ENCODE peak calls at places on chromosomes 13 and 19, in six cellular contexts. E, F, X, K, Q and D are unnamed samples.

GRCh38 chr13:51125495-51126226 is 14.6 kb upstream of the C13orf42 start:
- DNase-seq in E (peak; percentile 76), F (peak; percentile 17), X (peak; percentile 49), K (peak; percentile 73), Q (no peak), D (peak; percentile 78)

GRCh38 chr19:27884376-27884775 is 1328.6 kb downstream of the UQCRFS1 start:
- DNase-seq in E (no peak), F (no peak), X (no peak), K (no peak), Q (no peak), D (no peak)

GRCh38 chr13:80118507-80118906 is 222.4 kb downstream of the SPRY2 start:
- DNase-seq in E (no peak), F (no peak), X (no peak), K (no peak), Q (no peak), D (no peak)

GRCh38 chr19:33401683-33402420 is 28.3 kb downstream of the CEBPG start:
- DNase-seq in E (no peak), F (no peak), X (no peak), K (no peak), Q (no peak), D (no peak)

GRCh38 chr13:48585456-48585840 is 52.6 kb upstream of the RCBTB2 start:
- DNase-seq in E (no peak), F (no peak), X (peak; percentile 31), K (peak; percentile 55), Q (no peak), D (no peak)

GRCh38 chr19:15843186-15843585 is 27.7 kb upstream of the OR10H1 start:
- DNase-seq in E (no peak), F (no peak), X (no peak), K (no peak), Q (no peak), D (no peak)

GRCh38 chr19:49596407-49596806 is 5.4 kb downstream of the PRR12 start:
- DNase-seq in E (no peak), F (no peak), X (no peak), K (no peak), Q (no peak), D (no peak)

GRCh38 chr13:39918837-39919236 is 263.4 kb downstream of the COG6 start:
- DNase-seq in E (no peak), F (no peak), X (no peak), K (no peak), Q (no peak), D (no peak)

GRCh38 chr19:54024660-54025059 is 33.2 kb downstream of the CACNG6 start:
- DNase-seq in E (no peak), F (no peak), X (no peak), K (no peak), Q (no peak), D (no peak)

GRCh38 chr19:6529937-6530384 is 865 bp upstream of the TNFSF9 start:
- DNase-seq in E (no peak), F (no peak), X (no peak), K (no peak), Q (no peak), D (no peak)

GRCh38 chr13:33318744-33319143 is 33.2 kb upstream of the STARD13 start:
- DNase-seq in E (no peak), F (no peak), X (no peak), K (no peak), Q (no peak), D (no peak)

GRCh38 chr13:94157705-94158218 is 321.7 kb downstream of the DCT start:
- DNase-seq in E (no peak), F (peak; percentile 66), X (no peak), K (peak; percentile 18), Q (no peak), D (no peak)

GRCh38 chr13:44690376-44690775 is 114.2 kb upstream of the TSC22D1 start:
- DNase-seq in E (no peak), F (no peak), X (no peak), K (no peak), Q (no peak), D (no peak)

GRCh38 chr19:40512473-40513344 is 45.9 kb downstream of the SPTBN4 start:
- DNase-seq in E (no peak), F (no peak), X (no peak), K (peak; percentile 32), Q (no peak), D (no peak)

GRCh38 chr13:59856281-59856810 is 307.4 kb downstream of the DIAPH3 start:
- DNase-seq in E (no peak), F (no peak), X (peak; percentile 12), K (no peak), Q (no peak), D (no peak)

GRCh38 chr13:30466841-30467252 is 1.1 kb upstream of the HMGB1 start:
- DNase-seq in E (peak; percentile 81), F (no peak), X (no peak), K (no peak), Q (no peak), D (no peak)

GRCh38 chr13:20353973-20354372 is 121.9 kb upstream of the GJB6 start:
- DNase-seq in E (no peak), F (no peak), X (no peak), K (no peak), Q (no peak), D (no peak)

GRCh38 chr19:30322641-30323320 is 49.4 kb upstream of the ZNF536 start:
- DNase-seq in E (no peak), F (no peak), X (no peak), K (no peak), Q (no peak), D (peak; percentile 76)

GRCh38 chr19:18278521-18279265 is 2.7 kb downstream of the JUND start:
- DNase-seq in E (peak; percentile 41), F (no peak), X (peak; percentile 55), K (no peak), Q (no peak), D (no peak)

GRCh38 chr13:41694902-41695301 is 237.6 kb downstream of the RGCC start:
- DNase-seq in E (peak; percentile 45), F (peak; percentile 60), X (peak; percentile 25), K (peak; percentile 47), Q (peak; percentile 48), D (no peak)

GRCh38 chr13:40677064-40677463 is 10.6 kb upstream of the FOXO1 start:
- DNase-seq in E (no peak), F (no peak), X (no peak), K (no peak), Q (no peak), D (no peak)

GRCh38 chr13:27200413-27201066 is 28.9 kb upstream of the USP12 start:
- DNase-seq in E (no peak), F (no peak), X (no peak), K (no peak), Q (no peak), D (no peak)

GRCh38 chr13:27203186-27203585 is 31.6 kb upstream of the USP12 start:
- DNase-seq in E (no peak), F (no peak), X (no peak), K (no peak), Q (no peak), D (no peak)

GRCh38 chr13:27199691-27200090 is 28.1 kb upstream of the USP12 start:
- DNase-seq in E (no peak), F (no peak), X (no peak), K (no peak), Q (no peak), D (no peak)

GRCh38 chr13:27201661-27202060 is 30.1 kb upstream of the USP12 start:
- DNase-seq in E (no peak), F (no peak), X (no peak), K (no peak), Q (no peak), D (no peak)

DNA sequence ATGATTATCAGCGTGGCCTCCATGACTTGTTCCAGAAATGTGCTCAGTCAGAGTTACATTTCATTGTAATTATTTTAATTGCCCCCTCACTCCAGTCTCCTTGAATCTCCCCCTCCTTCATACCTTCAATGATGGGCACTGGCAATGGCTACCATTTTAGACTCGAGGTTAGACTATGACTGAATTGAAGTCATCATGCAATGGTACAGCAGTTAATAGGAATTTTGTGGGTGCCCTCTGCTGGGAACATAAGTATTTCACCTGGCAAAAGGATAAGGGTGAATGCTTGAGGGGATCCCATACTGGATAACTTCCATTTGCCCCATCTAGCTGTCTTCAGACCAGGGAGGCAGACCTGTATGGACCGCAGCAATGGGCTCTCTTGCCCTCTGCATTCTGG is 32.2 kb upstream of the USP12 start:
- DNase-seq in E (no peak), F (peak; percentile 15), X (no peak), K (no peak), Q (no peak), D (no peak)
- TF ChIP-seq CTCF in E (peak; percentile 42), F (no peak), X (peak; percentile 33), K (no peak), Q (no peak), D (peak; percentile 35)

GRCh38 chr19:4495471-4495870 is 22.8 kb downstream of the PLIN4 start:
- DNase-seq in E (peak; percentile 36), F (no peak), X (no peak), K (no peak), Q (no peak), D (no peak)
- TF ChIP-seq CTCF in E (peak; percentile 70), F (no peak), X (peak; percentile 37), K (no peak), Q (no peak), D (no peak)

GRCh38 chr19:1590641-1591397 is 1.8 kb downstream of the MBD3 start:
- DNase-seq in E (peak; percentile 77), F (no peak), X (peak; percentile 32), K (no peak), Q (no peak), D (no peak)

GRCh38 chr19:1591421-1592022 is 1.1 kb downstream of the MBD3 start:
- DNase-seq in E (peak; percentile 37), F (no peak), X (no peak), K (no peak), Q (no peak), D (no peak)

GRCh38 chr19:1587872-1588271 is 4.8 kb downstream of the MBD3 start:
- DNase-seq in E (no peak), F (no peak), X (no peak), K (no peak), Q (no peak), D (no peak)

GRCh38 chr19:1592023-1592754 is 476 bp downstream of the MBD3 start:
- DNase-seq in E (peak; percentile 94), F (peak; percentile 57), X (peak; percentile 90), K (peak; percentile 86), Q (peak; percentile 22), D (peak; percentile 96)

DNA sequence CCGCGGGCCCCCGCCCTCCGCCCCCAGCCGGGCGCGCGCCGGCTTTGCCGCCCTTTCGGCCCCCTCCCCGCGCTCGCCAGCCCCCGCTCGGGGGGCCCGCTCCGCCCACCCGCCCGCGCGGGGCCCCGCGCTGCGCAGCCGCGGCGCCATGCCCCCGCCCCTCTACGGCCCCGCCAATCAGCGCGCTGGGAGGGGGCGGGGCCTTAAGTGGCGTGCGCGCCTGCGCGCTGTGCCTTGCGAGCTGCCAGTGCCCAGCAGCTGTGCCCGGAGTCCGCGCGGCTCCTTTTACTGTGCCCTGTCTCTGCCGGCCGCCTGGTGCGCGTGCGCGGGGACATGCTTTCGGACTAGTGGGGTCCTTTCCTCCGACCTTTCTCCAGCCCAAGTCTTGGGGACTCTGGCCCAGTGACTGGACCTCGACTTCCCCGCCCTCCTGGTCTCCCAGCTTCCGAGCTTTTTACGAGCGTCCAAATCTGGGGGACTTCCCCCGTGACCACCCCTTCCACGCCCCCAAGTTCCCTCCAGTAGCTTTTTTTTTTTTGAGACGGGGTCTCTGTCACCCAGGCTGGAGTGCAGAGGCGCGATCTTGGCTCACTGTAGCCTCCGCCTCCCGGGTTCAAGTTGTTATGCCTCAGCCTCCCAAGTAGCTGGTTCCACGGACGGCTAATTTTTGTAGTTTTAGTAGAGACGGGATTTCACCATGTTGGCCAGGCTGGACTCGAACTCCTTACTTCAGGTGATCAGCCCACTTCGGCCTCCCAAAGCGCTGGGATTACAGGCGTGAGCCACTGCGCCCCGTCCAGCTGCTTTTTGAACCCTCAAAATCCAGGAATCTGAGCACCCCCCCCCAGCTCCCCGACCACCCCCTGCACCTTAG is at the start of gene MBD3:
- DNase-seq in E (peak; percentile 95), F (peak; percentile 80), X (peak; percentile 94), K (peak; percentile 95), Q (peak; percentile 62), D (peak; percentile 99)
- TF ChIP-seq CTCF in E (no peak), F (peak; percentile 54), X (peak; percentile 55), K (no peak), Q (no peak), D (no peak)

GRCh38 chr13:82976499-82976898 is 905.8 kb downstream of the SLITRK1 start:
- DNase-seq in E (no peak), F (no peak), X (no peak), K (no peak), Q (no peak), D (no peak)
- TF ChIP-seq CTCF in E (peak; percentile 21), F (no peak), X (no peak), K (no peak), Q (no peak), D (peak; percentile 55)